ENCODE peak calls at places on chromosomes 12 and 14, in seven cellular contexts. One of them, this sample, is unnamed.
A peak's percentile ranks its signal among the peaks of the same experiment; 100 is the strongest.

GRCh38 chr14:83463500-83464098 is 1929.9 kb upstream of the SEL1L start:
- DNase-seq in aorta: no peak
- DNase-seq in IMR-90: peak; percentile 70
- DNase-seq in upper lobe of left lung: peak; percentile 26
- DNase-seq in gastrocnemius medialis: no peak
- DNase-seq in GM23248: peak; percentile 67
- DNase-seq in neural progenitor cell: peak; percentile 84
- DNase-seq in this sample: peak; percentile 3

GRCh38 chr12:85866929-85867776 is 6.9 kb upstream of the NTS start:
- DNase-seq in aorta: no peak
- DNase-seq in IMR-90: peak; percentile 61
- DNase-seq in upper lobe of left lung: no peak
- DNase-seq in gastrocnemius medialis: no peak
- DNase-seq in GM23248: peak; percentile 71
- DNase-seq in neural progenitor cell: peak; percentile 49
- DNase-seq in this sample: peak; percentile 72

GRCh38 chr12:79367016-79367575 is 323.7 kb downstream of the PAWR start:
- DNase-seq in aorta: no peak
- DNase-seq in IMR-90: no peak
- DNase-seq in upper lobe of left lung: no peak
- DNase-seq in gastrocnemius medialis: no peak
- DNase-seq in GM23248: no peak
- DNase-seq in neural progenitor cell: no peak
- DNase-seq in this sample: no peak

GRCh38 chr14:93086441-93087055 is 29.2 kb downstream of the ITPK1 start:
- DNase-seq in aorta: no peak
- DNase-seq in IMR-90: no peak
- DNase-seq in upper lobe of left lung: no peak
- DNase-seq in gastrocnemius medialis: no peak
- DNase-seq in GM23248: no peak
- DNase-seq in neural progenitor cell: no peak
- DNase-seq in this sample: no peak

GRCh38 chr12:30839643-30840190 is 85.0 kb upstream of the CAPRIN2 start:
- DNase-seq in aorta: no peak
- DNase-seq in IMR-90: no peak
- DNase-seq in upper lobe of left lung: no peak
- DNase-seq in gastrocnemius medialis: no peak
- DNase-seq in GM23248: no peak
- DNase-seq in neural progenitor cell: peak; percentile 33
- DNase-seq in this sample: no peak

GRCh38 chr14:37709419-37710195 is 114.2 kb downstream of the TTC6 start:
- DNase-seq in aorta: no peak
- DNase-seq in IMR-90: peak; percentile 39
- DNase-seq in upper lobe of left lung: no peak
- DNase-seq in gastrocnemius medialis: no peak
- DNase-seq in GM23248: peak; percentile 51
- DNase-seq in neural progenitor cell: no peak
- DNase-seq in this sample: peak; percentile 53

GRCh38 chr12:9039397-9039977 is 50.1 kb downstream of the KLRG1 start:
- DNase-seq in aorta: no peak
- DNase-seq in IMR-90: peak; percentile 40
- DNase-seq in upper lobe of left lung: no peak
- DNase-seq in gastrocnemius medialis: no peak
- DNase-seq in GM23248: peak; percentile 69
- DNase-seq in neural progenitor cell: peak; percentile 66
- DNase-seq in this sample: peak; percentile 27

GRCh38 chr12:72296389-72296788 is 24.2 kb downstream of the TRHDE start:
- DNase-seq in aorta: no peak
- DNase-seq in IMR-90: peak; percentile 91
- DNase-seq in upper lobe of left lung: no peak
- DNase-seq in gastrocnemius medialis: no peak
- DNase-seq in GM23248: peak; percentile 47
- DNase-seq in neural progenitor cell: no peak
- DNase-seq in this sample: peak; percentile 96

GRCh38 chr14:31360919-31361662 is 59.3 kb downstream of the HEATR5A start:
- DNase-seq in aorta: no peak
- DNase-seq in IMR-90: peak; percentile 64
- DNase-seq in upper lobe of left lung: no peak
- DNase-seq in gastrocnemius medialis: no peak
- DNase-seq in GM23248: peak; percentile 85
- DNase-seq in neural progenitor cell: no peak
- DNase-seq in this sample: peak; percentile 68

GRCh38 chr14:63682727-63683593 is 41.3 kb upstream of the WDR89 start:
- DNase-seq in aorta: no peak
- DNase-seq in IMR-90: no peak
- DNase-seq in upper lobe of left lung: no peak
- DNase-seq in gastrocnemius medialis: no peak
- DNase-seq in GM23248: no peak
- DNase-seq in neural progenitor cell: no peak
- DNase-seq in this sample: no peak

GRCh38 chr12:85280138-85280983 is at the start of gene ALX1:
- DNase-seq in aorta: peak; percentile 38
- DNase-seq in IMR-90: peak; percentile 4
- DNase-seq in upper lobe of left lung: no peak
- DNase-seq in gastrocnemius medialis: no peak
- DNase-seq in GM23248: peak; percentile 50
- DNase-seq in neural progenitor cell: peak; percentile 89
- DNase-seq in this sample: peak; percentile 44

GRCh38 chr14:60722836-60723217 is 1.3 kb downstream of the SIX4 start:
- DNase-seq in aorta: peak; percentile 53
- DNase-seq in IMR-90: peak; percentile 11
- DNase-seq in upper lobe of left lung: peak; percentile 23
- DNase-seq in gastrocnemius medialis: peak; percentile 53
- DNase-seq in GM23248: peak; percentile 54
- DNase-seq in neural progenitor cell: no peak
- DNase-seq in this sample: peak; percentile 33

GRCh38 chr14:96508900-96509299 is 6.7 kb downstream of the PAPOLA start:
- DNase-seq in aorta: no peak
- DNase-seq in IMR-90: no peak
- DNase-seq in upper lobe of left lung: no peak
- DNase-seq in gastrocnemius medialis: no peak
- DNase-seq in GM23248: no peak
- DNase-seq in neural progenitor cell: no peak
- DNase-seq in this sample: no peak

GRCh38 chr14:50139192-50139591 is 22.8 kb upstream of the VCPKMT start:
- DNase-seq in aorta: no peak
- DNase-seq in IMR-90: no peak
- DNase-seq in upper lobe of left lung: no peak
- DNase-seq in gastrocnemius medialis: no peak
- DNase-seq in GM23248: peak; percentile 13
- DNase-seq in neural progenitor cell: no peak
- DNase-seq in this sample: peak; percentile 32

GRCh38 chr12:7375145-7375543 is 68.8 kb downstream of the CD163L1 start:
- DNase-seq in aorta: no peak
- DNase-seq in IMR-90: no peak
- DNase-seq in upper lobe of left lung: no peak
- DNase-seq in gastrocnemius medialis: no peak
- DNase-seq in GM23248: no peak
- DNase-seq in neural progenitor cell: no peak
- DNase-seq in this sample: no peak

GRCh38 chr14:99267871-99268775 is 3.9 kb downstream of the BCL11B start:
- DNase-seq in aorta: no peak
- DNase-seq in IMR-90: no peak
- DNase-seq in upper lobe of left lung: no peak
- DNase-seq in gastrocnemius medialis: no peak
- DNase-seq in GM23248: no peak
- DNase-seq in neural progenitor cell: no peak
- DNase-seq in this sample: no peak

GRCh38 chr12:50110127-50110761 is 1.8 kb upstream of the COX14 start:
- DNase-seq in aorta: peak; percentile 78
- DNase-seq in IMR-90: no peak
- DNase-seq in upper lobe of left lung: peak; percentile 68
- DNase-seq in gastrocnemius medialis: peak; percentile 91
- DNase-seq in GM23248: no peak
- DNase-seq in neural progenitor cell: no peak
- DNase-seq in this sample: no peak

GRCh38 chr14:59086241-59086899 is 102.1 kb upstream of the DAAM1 start:
- DNase-seq in aorta: no peak
- DNase-seq in IMR-90: peak; percentile 66
- DNase-seq in upper lobe of left lung: no peak
- DNase-seq in gastrocnemius medialis: no peak
- DNase-seq in GM23248: no peak
- DNase-seq in neural progenitor cell: no peak
- DNase-seq in this sample: peak; percentile 35

GRCh38 chr12:75944097-75944904 is 87.3 kb downstream of the PHLDA1 start:
- DNase-seq in aorta: no peak
- DNase-seq in IMR-90: peak; percentile 95
- DNase-seq in upper lobe of left lung: no peak
- DNase-seq in gastrocnemius medialis: no peak
- DNase-seq in GM23248: peak; percentile 90
- DNase-seq in neural progenitor cell: no peak
- DNase-seq in this sample: peak; percentile 97

GRCh38 chr12:65756956-65757511 is 67.2 kb upstream of the HMGA2 start:
- DNase-seq in aorta: no peak
- DNase-seq in IMR-90: peak; percentile 16
- DNase-seq in upper lobe of left lung: no peak
- DNase-seq in gastrocnemius medialis: no peak
- DNase-seq in GM23248: peak; percentile 39
- DNase-seq in neural progenitor cell: no peak
- DNase-seq in this sample: no peak

GRCh38 chr12:25725874-25726273 is 172.8 kb upstream of the LMNTD1 start:
- DNase-seq in aorta: no peak
- DNase-seq in IMR-90: peak; percentile 78
- DNase-seq in upper lobe of left lung: no peak
- DNase-seq in gastrocnemius medialis: no peak
- DNase-seq in GM23248: peak; percentile 86
- DNase-seq in neural progenitor cell: no peak
- DNase-seq in this sample: peak; percentile 57

GRCh38 chr14:99571303-99571986 is 32.6 kb downstream of the CCDC85C start:
- DNase-seq in aorta: no peak
- DNase-seq in IMR-90: no peak
- DNase-seq in upper lobe of left lung: no peak
- DNase-seq in gastrocnemius medialis: no peak
- DNase-seq in GM23248: no peak
- DNase-seq in neural progenitor cell: no peak
- DNase-seq in this sample: no peak

GRCh38 chr12:3319723-3320492 is 171.1 kb upstream of the PRMT8 start:
- DNase-seq in aorta: no peak
- DNase-seq in IMR-90: no peak
- DNase-seq in upper lobe of left lung: no peak
- DNase-seq in gastrocnemius medialis: no peak
- DNase-seq in GM23248: peak; percentile 27
- DNase-seq in neural progenitor cell: no peak
- DNase-seq in this sample: no peak

GRCh38 chr14:106395460-106396050 is 869.2 kb downstream of the TMEM121 start:
- DNase-seq in aorta: no peak
- DNase-seq in IMR-90: no peak
- DNase-seq in upper lobe of left lung: no peak
- DNase-seq in gastrocnemius medialis: no peak
- DNase-seq in GM23248: no peak
- DNase-seq in neural progenitor cell: no peak
- DNase-seq in this sample: no peak

GRCh38 chr14:106390947-106391346 is 864.6 kb downstream of the TMEM121 start:
- DNase-seq in aorta: no peak
- DNase-seq in IMR-90: no peak
- DNase-seq in upper lobe of left lung: no peak
- DNase-seq in gastrocnemius medialis: no peak
- DNase-seq in GM23248: no peak
- DNase-seq in neural progenitor cell: no peak
- DNase-seq in this sample: no peak

GRCh38 chr14:106393742-106394141 is 867.4 kb downstream of the TMEM121 start:
- DNase-seq in aorta: no peak
- DNase-seq in IMR-90: no peak
- DNase-seq in upper lobe of left lung: no peak
- DNase-seq in gastrocnemius medialis: no peak
- DNase-seq in GM23248: no peak
- DNase-seq in neural progenitor cell: no peak
- DNase-seq in this sample: no peak

GRCh38 chr14:106390401-106390800 is 864.0 kb downstream of the TMEM121 start:
- DNase-seq in aorta: no peak
- DNase-seq in IMR-90: no peak
- DNase-seq in upper lobe of left lung: no peak
- DNase-seq in gastrocnemius medialis: no peak
- DNase-seq in GM23248: no peak
- DNase-seq in neural progenitor cell: no peak
- DNase-seq in this sample: no peak
- H3K9me3 ChIP-seq in aorta: no peaks in the 10 kb centered on the region
- H3K9me3 ChIP-seq in IMR-90: peaks cover 22% of the 10 kb centered on the region
- H3K9me3 ChIP-seq in upper lobe of left lung: no peaks in the 10 kb centered on the region
- H3K9me3 ChIP-seq in gastrocnemius medialis: no peaks in the 10 kb centered on the region
- H3K9me3 ChIP-seq in GM23248: no peaks in the 10 kb centered on the region
- H3K9me3 ChIP-seq in neural progenitor cell: peaks cover 46% of the 10 kb centered on the region
- H3K9me3 ChIP-seq in this sample: no peaks in the 10 kb centered on the region

DNA sequence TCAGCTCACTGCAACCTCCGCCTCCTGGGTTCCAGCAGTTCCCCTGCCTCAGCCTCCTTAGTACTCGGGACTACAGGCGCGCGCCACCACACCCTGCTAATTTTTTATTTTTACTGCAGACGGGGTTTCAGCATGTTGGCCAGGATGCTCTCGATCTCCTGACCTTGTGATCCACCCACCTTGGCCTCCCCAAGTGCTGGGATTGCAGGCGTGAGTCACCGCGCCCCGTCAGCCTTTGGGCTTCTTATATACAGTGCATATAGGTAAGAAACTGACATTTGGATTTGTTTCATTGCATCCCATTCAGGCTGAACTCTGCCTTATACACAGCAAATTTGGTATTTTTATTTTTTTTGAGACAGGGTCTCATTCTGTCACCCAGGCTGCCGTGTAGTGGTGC is 176.8 kb downstream of the ERC1 start:
- DNase-seq in aorta: no peak
- DNase-seq in IMR-90: no peak
- DNase-seq in upper lobe of left lung: no peak
- DNase-seq in gastrocnemius medialis: no peak
- DNase-seq in GM23248: no peak
- DNase-seq in neural progenitor cell: no peak
- DNase-seq in this sample: no peak
- H3K9me3 ChIP-seq in aorta: no peaks in the 10 kb centered on the region
- H3K9me3 ChIP-seq in IMR-90: no peaks in the 10 kb centered on the region
- H3K9me3 ChIP-seq in upper lobe of left lung: no peaks in the 10 kb centered on the region
- H3K9me3 ChIP-seq in gastrocnemius medialis: no peaks in the 10 kb centered on the region
- H3K9me3 ChIP-seq in GM23248: no peaks in the 10 kb centered on the region
- H3K9me3 ChIP-seq in neural progenitor cell: no peaks in the 10 kb centered on the region
- H3K9me3 ChIP-seq in this sample: no peaks in the 10 kb centered on the region

DNA sequence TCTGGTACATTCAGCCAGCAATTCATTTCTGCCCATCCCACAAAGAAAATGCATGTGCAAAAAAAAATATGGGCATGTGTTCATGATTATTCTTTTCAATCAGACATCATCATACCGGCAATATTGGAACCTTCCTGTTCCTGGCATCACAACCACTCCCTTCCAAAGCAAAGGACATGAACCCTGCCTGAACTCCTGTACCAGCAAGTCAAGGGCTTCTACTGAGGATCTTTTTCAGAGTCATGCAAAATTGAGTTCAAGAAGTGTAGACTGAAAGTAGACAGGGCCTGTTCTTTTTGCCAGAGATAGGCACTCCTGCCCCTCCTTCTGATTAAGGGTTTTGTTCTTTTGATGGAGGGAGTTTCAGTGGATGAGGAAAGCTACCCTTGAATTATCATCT is 22.2 kb upstream of the DIO2 start:
- DNase-seq in aorta: no peak
- DNase-seq in IMR-90: no peak
- DNase-seq in upper lobe of left lung: no peak
- DNase-seq in gastrocnemius medialis: no peak
- DNase-seq in GM23248: no peak
- DNase-seq in neural progenitor cell: no peak
- DNase-seq in this sample: no peak
- H3K9me3 ChIP-seq in aorta: peaks cover 2% of the 10 kb centered on the region
- H3K9me3 ChIP-seq in IMR-90: peaks cover 13% of the 10 kb centered on the region
- H3K9me3 ChIP-seq in upper lobe of left lung: no peaks in the 10 kb centered on the region
- H3K9me3 ChIP-seq in gastrocnemius medialis: no peaks in the 10 kb centered on the region
- H3K9me3 ChIP-seq in GM23248: no peaks in the 10 kb centered on the region
- H3K9me3 ChIP-seq in neural progenitor cell: peaks cover 1% of the 10 kb centered on the region
- H3K9me3 ChIP-seq in this sample: no peaks in the 10 kb centered on the region

GRCh38 chr12:34348836-34349672 is 326.8 kb downstream of the ALG10 start:
- DNase-seq in aorta: no peak
- DNase-seq in IMR-90: no peak
- DNase-seq in upper lobe of left lung: no peak
- DNase-seq in gastrocnemius medialis: no peak
- DNase-seq in GM23248: no peak
- DNase-seq in neural progenitor cell: no peak
- DNase-seq in this sample: no peak
- H3K9me3 ChIP-seq in aorta: no peaks in the 10 kb centered on the region
- H3K9me3 ChIP-seq in IMR-90: peaks cover 18% of the 10 kb centered on the region
- H3K9me3 ChIP-seq in upper lobe of left lung: no peaks in the 10 kb centered on the region
- H3K9me3 ChIP-seq in gastrocnemius medialis: no peaks in the 10 kb centered on the region
- H3K9me3 ChIP-seq in GM23248: no peaks in the 10 kb centered on the region
- H3K9me3 ChIP-seq in neural progenitor cell: no peaks in the 10 kb centered on the region
- H3K9me3 ChIP-seq in this sample: no peaks in the 10 kb centered on the region

This sample was measured in fibroblast of lung.